ENCODE peak calls at places on chromosomes 2 and 18, in six cellular contexts. H, S, C, A, X and Z are unnamed samples.

GRCh38 chr2:184906709-184907108 is 308.4 kb downstream of the ZNF804A start:
- DNase-seq in S (no peak), C (no peak), X (no peak), H (no peak), A (no peak), Z (no peak)

GRCh38 chr2:173766537-173767289 is 198.5 kb downstream of the SP3 start:
- DNase-seq in X (no peak), A (no peak), S (no peak), C (no peak), H (no peak), Z (no peak)

GRCh38 chr2:110146183-110146944 is 30.7 kb upstream of the MALL start:
- DNase-seq in S (no peak), C (no peak), A (no peak), H (no peak), X (no peak), Z (no peak)

GRCh38 chr2:101827246-101827645 is 129.7 kb downstream of the MAP4K4 start:
- DNase-seq in X (no peak), C (no peak), H (no peak), A (no peak), S (no peak), Z (no peak)

GRCh38 chr2:169141713-169142352 is 72.5 kb downstream of the DHRS9 start:
- DNase-seq in X (no peak), A (no peak), S (peak; percentile 52), C (peak; percentile 72), H (peak; percentile 46), Z (no peak)

GRCh38 chr2:2856723-2857415 is 520.7 kb downstream of the EIPR1 start:
- DNase-seq in H (no peak), C (no peak), X (no peak), S (no peak), A (no peak), Z (no peak)

GRCh38 chr2:81260320-81260719 is 955.8 kb upstream of the LRRTM1 start:
- DNase-seq in X (no peak), H (no peak), C (no peak), A (no peak), S (no peak), Z (no peak)

GRCh38 chr2:130341562-130342019 is 1.1 kb upstream of the IMP4 start:
- DNase-seq in A (no peak), X (no peak), H (peak; percentile 23), S (peak; percentile 42), C (no peak), Z (no peak)

GRCh38 chr18:67513285-67513684 is 3.2 kb downstream of the DSEL start:
- DNase-seq in X (no peak), S (peak; percentile 25), A (no peak), C (no peak), H (peak; percentile 1), Z (no peak)

GRCh38 chr18:39523281-39523680 is 1957.7 kb upstream of the CELF4 start:
- DNase-seq in H (peak; percentile 0), A (no peak), C (no peak), X (no peak), S (peak; percentile 7), Z (no peak)

GRCh38 chr18:57438669-57439616 is 3.8 kb downstream of the ONECUT2 start:
- DNase-seq in A (no peak), S (no peak), X (no peak), H (no peak), C (no peak), Z (no peak)

GRCh38 chr2:84959045-84959493 is 11.9 kb upstream of the KCMF1 start:
- DNase-seq in S (no peak), X (no peak), H (peak; percentile 74), C (no peak), A (no peak), Z (no peak)

GRCh38 chr2:208033701-208034502 is 8.6 kb upstream of the PLEKHM3 start:
- DNase-seq in H (no peak), S (peak; percentile 48), X (no peak), A (no peak), C (no peak), Z (no peak)

GRCh38 chr2:20665261-20666113 is 1.5 kb upstream of the GDF7 start:
- DNase-seq in C (no peak), X (no peak), S (no peak), H (no peak), A (no peak), Z (peak; percentile 79)

DNA sequence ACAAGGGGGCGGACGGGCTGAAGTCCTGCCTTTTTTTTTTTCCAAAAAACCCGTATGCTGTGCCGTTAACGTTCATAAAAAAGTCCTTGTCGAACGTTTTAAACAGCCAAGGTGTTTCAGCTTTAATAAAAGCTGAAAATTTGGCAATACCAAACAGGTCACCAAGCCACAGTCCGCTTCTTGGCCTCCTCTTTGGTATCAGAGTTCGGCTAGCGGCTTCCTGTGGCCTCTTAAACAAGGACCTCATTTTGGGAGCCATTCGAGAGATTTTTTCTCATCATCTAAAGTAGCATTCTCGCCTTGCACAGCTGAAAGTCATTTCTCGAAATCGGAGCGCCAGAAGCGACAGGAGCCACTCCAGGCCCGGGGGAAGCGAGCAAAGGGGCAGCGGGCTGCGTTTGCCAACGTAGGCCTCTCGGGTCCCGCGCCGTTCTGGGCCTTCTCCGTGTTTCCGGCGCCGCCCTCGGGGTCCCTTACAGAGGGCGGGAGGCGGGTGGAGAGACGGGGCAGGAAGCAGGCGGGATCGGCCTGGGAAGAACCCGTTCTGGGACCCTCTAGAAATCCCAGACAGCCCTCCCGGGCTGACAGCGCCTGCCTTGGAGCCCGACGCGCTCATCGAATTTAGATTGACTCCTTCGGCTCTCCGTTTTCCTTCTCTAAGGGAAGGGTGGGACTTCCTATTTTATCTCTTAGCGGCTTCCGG is 560 bp upstream of the ZNF407 start:
- DNase-seq in H (peak; percentile 18), C (peak; percentile 53), X (peak; percentile 95), S (peak; percentile 91), A (peak; percentile 43), Z (peak; percentile 94)
- TF ChIP-seq POLR2A in H (no peak), C (no peak), X (no peak), S (no peak), A (peak; percentile 63), Z (no peak)

GRCh38 chr18:9109523-9109922 is 7.0 kb downstream of the NDUFV2 start:
- DNase-seq in C (no peak), X (no peak), S (no peak), A (no peak), H (no peak), Z (no peak)

GRCh38 chr18:9108911-9109310 is 6.4 kb downstream of the NDUFV2 start:
- DNase-seq in A (no peak), X (no peak), C (no peak), H (no peak), S (no peak), Z (no peak)

GRCh38 chr18:9115984-9116383 is 13.5 kb downstream of the NDUFV2 start:
- DNase-seq in C (no peak), H (no peak), X (no peak), A (no peak), S (no peak), Z (no peak)

GRCh38 chr18:9117980-9118841 is 15.7 kb downstream of the NDUFV2 start:
- DNase-seq in S (no peak), X (no peak), A (no peak), C (no peak), H (no peak), Z (no peak)

DNA sequence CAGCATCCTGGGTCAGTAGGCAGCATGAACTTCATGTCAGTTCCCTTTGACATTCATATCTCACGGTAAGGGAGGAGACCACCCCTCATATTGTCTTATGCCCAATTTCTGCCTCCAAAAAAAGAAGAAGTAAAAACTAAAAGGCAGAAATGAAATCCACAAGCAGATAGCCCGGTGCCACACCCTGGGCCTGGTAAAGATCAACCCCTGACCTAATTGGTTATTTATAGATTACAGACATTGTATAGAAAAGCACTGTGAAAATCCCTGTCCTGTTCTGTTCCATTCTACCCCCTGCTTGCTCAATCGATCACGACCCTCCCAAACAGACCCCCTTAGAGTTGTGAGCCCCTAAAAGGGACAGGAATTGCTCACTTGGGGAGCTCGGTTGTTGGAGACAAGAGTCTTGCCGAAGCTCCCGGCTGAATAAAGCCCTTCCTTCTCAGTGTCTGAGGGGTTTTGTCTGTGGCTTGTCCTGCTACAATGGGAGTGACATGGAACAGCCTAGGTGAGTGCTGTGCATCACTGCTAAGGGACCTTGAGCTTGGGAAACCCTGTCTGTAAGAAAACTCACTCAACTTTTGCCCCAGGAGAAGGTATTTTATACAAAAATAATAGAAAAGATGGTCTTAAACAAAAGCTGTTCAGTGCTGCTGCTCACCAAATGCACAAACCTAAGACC is 11.1 kb downstream of the NDUFV2 start:
- DNase-seq in X (no peak), A (no peak), S (no peak), H (no peak), C (no peak), Z (no peak)
- TF ChIP-seq POLR2A in X (no peak), A (no peak), S (no peak), H (no peak), C (no peak), Z (no peak)

DNA sequence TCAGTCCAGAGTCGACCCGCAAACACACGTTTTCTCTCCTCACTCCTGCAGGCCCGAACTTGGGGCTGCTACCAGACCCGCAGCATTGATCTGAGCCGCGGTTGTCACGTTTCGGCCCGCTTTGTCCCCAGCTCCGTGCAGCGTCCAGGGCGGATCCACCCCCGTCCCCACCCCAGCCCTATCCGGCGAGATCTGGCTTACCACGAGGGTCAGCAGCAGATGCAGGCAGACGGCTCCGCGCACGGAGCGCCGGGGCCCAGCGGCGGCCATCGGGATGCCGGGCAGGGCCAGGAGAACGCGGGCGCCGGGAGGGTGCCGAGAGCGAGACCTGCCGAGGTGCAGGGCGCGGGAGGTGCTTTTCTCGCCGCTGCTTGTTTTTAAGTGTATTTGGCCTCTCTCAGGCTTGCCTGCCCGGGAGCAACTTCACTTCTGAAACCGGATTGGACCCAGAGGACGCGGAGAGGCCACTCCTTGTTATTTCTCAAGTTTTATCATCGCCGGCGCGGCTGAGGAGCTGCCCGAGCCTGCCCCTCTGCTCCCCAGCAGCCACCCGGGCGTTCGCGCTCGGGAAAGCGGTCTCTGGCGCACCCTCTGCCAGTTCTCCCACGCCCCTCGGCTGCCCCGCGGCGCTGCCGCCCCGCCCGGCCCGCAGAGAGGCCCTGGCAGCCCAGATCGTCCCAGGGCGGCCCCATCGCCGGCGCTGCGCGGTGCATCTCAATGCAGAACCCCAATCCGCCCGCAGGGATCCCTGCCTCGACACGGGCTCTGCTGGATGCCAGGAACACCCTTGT is at the start of gene DSC3:
- DNase-seq in A (no peak), X (peak; percentile 69), H (peak; percentile 51), S (no peak), C (no peak), Z (peak; percentile 74)
- TF ChIP-seq POLR2A in A (no peak), X (no peak), H (no peak), S (no peak), C (no peak), Z (no peak)

GRCh38 chr2:23384551-23385349 is at the start of gene KLHL29:
- DNase-seq in A (peak; percentile 80), S (peak; percentile 55), X (peak; percentile 90), H (peak; percentile 89), C (peak; percentile 83), Z (peak; percentile 96)
- TF ChIP-seq POLR2A in A (peak; percentile 73), S (no peak), X (peak; percentile 36), H (peak; percentile 83), C (peak; percentile 83), Z (no peak)

GRCh38 chr18:21146016-21146415 is 34.4 kb upstream of the ROCK1 start:
- DNase-seq in X (no peak), C (no peak), A (no peak), S (no peak), H (no peak), Z (no peak)

GRCh38 chr18:21141678-21142422 is 30.2 kb upstream of the ROCK1 start:
- DNase-seq in A (no peak), S (no peak), X (no peak), C (no peak), H (no peak), Z (no peak)

DNA sequence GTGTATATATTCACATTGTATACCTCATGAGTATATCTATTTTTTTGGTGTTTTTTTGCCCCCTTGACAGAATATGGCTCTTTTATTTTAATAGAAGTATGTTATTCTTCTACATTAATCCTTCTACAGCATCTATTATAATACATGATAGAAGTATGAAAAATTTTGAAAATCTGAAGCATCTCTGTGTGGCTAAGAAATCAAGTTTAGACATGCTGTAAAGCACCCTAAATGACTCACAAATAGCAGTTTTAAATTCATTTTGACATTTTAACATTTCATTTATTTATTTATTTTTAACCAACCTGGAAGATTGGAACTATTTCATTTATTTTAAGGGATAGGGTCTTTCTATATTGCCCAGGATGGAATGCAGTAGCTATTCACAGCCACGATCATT is 33.8 kb upstream of the ROCK1 start:
- DNase-seq in A (no peak), S (no peak), X (no peak), H (no peak), C (no peak), Z (no peak)
- TF ChIP-seq POLR2A in A (no peak), S (no peak), X (no peak), H (no peak), C (no peak), Z (no peak)